ENCODE peak calls at places on chromosomes 12 and 14, in four cellular contexts. One of them, this sample, is unnamed.

GRCh38 chr14:75232597-75232996 is 46.0 kb upstream of the FOS start:
- DNase-seq in H1: no peak
- DNase-seq in HepG2: no peak
- DNase-seq in GM12878: no peak
- DNase-seq in this sample: no peak

GRCh38 chr12:28750946-28751714 is 397.9 kb upstream of the FAR2 start:
- DNase-seq in HepG2: no peak
- DNase-seq in GM12878: no peak
- DNase-seq in H1: no peak
- DNase-seq in this sample: no peak

GRCh38 chr14:22472935-22473854 is 115.8 kb downstream of the DAD1 start:
- DNase-seq in HepG2: peak; percentile 56
- DNase-seq in H1: peak; percentile 66
- DNase-seq in GM12878: no peak
- DNase-seq in this sample: peak; percentile 50

GRCh38 chr14:32203928-32204357 is 874 bp upstream of the RNU6-8 start:
- DNase-seq in HepG2: peak; percentile 31
- DNase-seq in GM12878: no peak
- DNase-seq in H1: no peak
- DNase-seq in this sample: no peak

GRCh38 chr14:71119075-71119474 is 211.8 kb downstream of the PCNX1 start:
- DNase-seq in GM12878: no peak
- DNase-seq in HepG2: no peak
- DNase-seq in H1: no peak
- DNase-seq in this sample: no peak

GRCh38 chr12:12008232-12008850 is 62.4 kb upstream of the BCL2L14 start:
- DNase-seq in GM12878: no peak
- DNase-seq in HepG2: no peak
- DNase-seq in H1: peak; percentile 73
- DNase-seq in this sample: peak; percentile 80

GRCh38 chr14:94953541-94954260 is 183.8 kb upstream of the GSC start:
- DNase-seq in H1: no peak
- DNase-seq in HepG2: no peak
- DNase-seq in GM12878: no peak
- DNase-seq in this sample: no peak

GRCh38 chr14:32417956-32418552 is 89.0 kb downstream of the AKAP6 start:
- DNase-seq in GM12878: no peak
- DNase-seq in HepG2: no peak
- DNase-seq in H1: no peak
- DNase-seq in this sample: no peak

GRCh38 chr14:69636051-69636639 is 24.7 kb downstream of the SUSD6 start:
- DNase-seq in HepG2: no peak
- DNase-seq in H1: no peak
- DNase-seq in GM12878: no peak
- DNase-seq in this sample: no peak

GRCh38 chr12:77122236-77122635 is 56.9 kb upstream of the E2F7 start:
- DNase-seq in H1: no peak
- DNase-seq in GM12878: no peak
- DNase-seq in HepG2: peak; percentile 13
- DNase-seq in this sample: no peak

GRCh38 chr14:20194101-20194500 is 3.4 kb downstream of the OR11G2 start:
- DNase-seq in H1: no peak
- DNase-seq in GM12878: no peak
- DNase-seq in HepG2: no peak
- DNase-seq in this sample: no peak

GRCh38 chr12:75704664-75705063 is 193.3 kb upstream of the KRR1 start:
- DNase-seq in HepG2: no peak
- DNase-seq in GM12878: no peak
- DNase-seq in H1: no peak
- DNase-seq in this sample: no peak

GRCh38 chr12:101891462-101891971 is 14.1 kb downstream of the DRAM1 start:
- DNase-seq in HepG2: peak; percentile 86
- DNase-seq in H1: no peak
- DNase-seq in GM12878: peak; percentile 75
- DNase-seq in this sample: no peak

GRCh38 chr12:90909069-90909676 is 45.8 kb downstream of the CCER1 start:
- DNase-seq in HepG2: peak; percentile 6
- DNase-seq in GM12878: no peak
- DNase-seq in H1: peak; percentile 46
- DNase-seq in this sample: peak; percentile 22

GRCh38 chr12:7118914-7119313 is 9.8 kb downstream of the RBP5 start:
- DNase-seq in GM12878: no peak
- DNase-seq in H1: no peak
- DNase-seq in HepG2: no peak
- DNase-seq in this sample: no peak

GRCh38 chr14:65277027-65277426 is 135.5 kb upstream of the FUT8 start:
- DNase-seq in GM12878: no peak
- DNase-seq in HepG2: no peak
- DNase-seq in H1: no peak
- DNase-seq in this sample: no peak

GRCh38 chr12:23083267-23083666 is 458.3 kb downstream of the ETNK1 start:
- DNase-seq in HepG2: no peak
- DNase-seq in GM12878: no peak
- DNase-seq in H1: no peak
- DNase-seq in this sample: no peak

GRCh38 chr12:48029811-48030650 is 25.8 kb upstream of the COL2A1 start:
- DNase-seq in HepG2: no peak
- DNase-seq in GM12878: no peak
- DNase-seq in H1: no peak
- DNase-seq in this sample: no peak

GRCh38 chr12:3185260-3185870 is 108.2 kb downstream of the TSPAN9 start:
- DNase-seq in H1: no peak
- DNase-seq in GM12878: no peak
- DNase-seq in HepG2: no peak
- DNase-seq in this sample: no peak

GRCh38 chr12:4771172-4771959 is 51.2 kb downstream of the GALNT8 start:
- DNase-seq in GM12878: no peak
- DNase-seq in HepG2: no peak
- DNase-seq in H1: no peak
- DNase-seq in this sample: no peak

GRCh38 chr14:69049675-69050074 is 70.6 kb upstream of the ACTN1 start:
- DNase-seq in GM12878: no peak
- DNase-seq in H1: no peak
- DNase-seq in HepG2: peak; percentile 29
- DNase-seq in this sample: no peak

GRCh38 chr14:63877594-63877993 is 24.8 kb downstream of the SYNE2 start:
- DNase-seq in GM12878: no peak
- DNase-seq in HepG2: no peak
- DNase-seq in H1: no peak
- DNase-seq in this sample: no peak

GRCh38 chr12:117494833-117495714 is 133.6 kb upstream of the NOS1 start:
- DNase-seq in HepG2: peak; percentile 10
- DNase-seq in H1: no peak
- DNase-seq in GM12878: no peak
- DNase-seq in this sample: no peak
- TF ChIP-seq YY1 in HepG2: no peak
- TF ChIP-seq YY1 in H1: no peak
- TF ChIP-seq YY1 in GM12878: no peak
- TF ChIP-seq YY1 in this sample: no peak

DNA sequence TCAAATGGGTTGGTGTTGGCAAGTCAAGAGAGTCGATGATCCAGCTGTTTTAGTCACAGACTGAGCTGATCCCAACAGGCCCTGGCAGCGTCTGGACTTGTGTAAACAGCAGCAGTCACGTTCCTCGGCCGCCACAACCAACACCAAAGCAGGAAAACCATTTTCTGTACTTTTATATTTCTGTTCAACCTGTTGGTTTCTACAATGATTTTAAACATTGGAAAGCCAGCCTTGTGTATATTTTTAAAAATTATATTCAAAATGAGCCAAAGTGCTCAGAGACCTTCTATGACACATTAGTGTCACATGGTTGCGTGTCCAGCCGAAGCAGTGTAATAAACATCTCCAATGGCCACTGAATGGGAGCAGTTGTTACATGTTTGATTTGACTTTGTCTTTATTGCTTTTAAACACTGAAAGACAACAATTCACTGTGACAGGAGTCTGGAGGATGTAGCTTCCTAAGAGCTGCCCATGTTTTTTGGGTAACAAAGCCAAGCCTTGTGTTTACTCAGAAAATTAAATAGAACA is 5.9 kb upstream of the SIVA1 start:
- DNase-seq in HepG2: no peak
- DNase-seq in GM12878: no peak
- DNase-seq in H1: no peak
- DNase-seq in this sample: no peak
- TF ChIP-seq SUZ12 in HepG2: no peak
- TF ChIP-seq SUZ12 in GM12878: no peak
- TF ChIP-seq SUZ12 in H1: no peak
- TF ChIP-seq SUZ12 in this sample: no peak

GRCh38 chr14:101072531-101072930 is 169.0 kb upstream of the RTL1 start:
- DNase-seq in HepG2: no peak
- DNase-seq in GM12878: no peak
- DNase-seq in H1: peak; percentile 45
- DNase-seq in this sample: no peak
- H3K4me1 ChIP-seq in HepG2: no peaks in the 10 kb centered on the region
- H3K4me1 ChIP-seq in GM12878: no peaks in the 10 kb centered on the region
- H3K4me1 ChIP-seq in H1: peaks cover 24% of the 10 kb centered on the region
- H3K4me1 ChIP-seq in this sample: peaks cover 15% of the 10 kb centered on the region

DNA sequence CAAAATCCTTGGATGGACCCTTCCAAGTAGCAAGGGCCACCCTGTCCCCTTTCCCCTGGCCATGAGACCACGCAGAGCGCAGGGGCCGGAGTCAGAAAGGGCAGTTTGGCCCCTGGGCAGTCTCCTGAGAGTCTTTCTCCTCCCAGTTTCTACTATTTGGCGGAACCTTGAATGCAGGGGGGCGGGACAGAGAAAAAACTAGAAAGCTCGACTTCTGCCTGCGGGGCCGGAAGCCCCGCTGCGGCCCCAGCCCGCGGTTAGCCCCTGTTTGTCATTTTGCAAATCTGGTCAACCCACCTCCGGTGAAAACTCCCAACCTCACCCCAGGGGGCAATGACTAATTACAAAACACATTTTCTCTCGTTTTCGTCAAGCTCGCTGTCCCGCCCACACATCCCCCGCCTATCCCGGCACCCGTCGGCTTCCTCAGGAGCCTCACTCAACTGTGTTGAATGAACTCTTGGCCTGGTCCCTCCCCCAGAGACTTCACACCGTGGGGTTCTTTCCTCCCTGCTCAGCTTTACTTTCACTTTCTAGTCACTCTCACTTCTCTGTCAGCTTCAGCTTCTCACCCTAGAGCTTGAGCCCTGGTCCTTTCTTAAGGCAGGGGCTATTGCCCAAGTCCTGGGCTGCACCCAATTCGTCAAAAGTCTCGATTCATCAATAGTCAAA is 66.7 kb downstream of the IRF2BPL start:
- DNase-seq in GM12878: peak; percentile 100
- DNase-seq in H1: peak; percentile 94
- DNase-seq in HepG2: peak; percentile 94
- DNase-seq in this sample: peak; percentile 100
- TF ChIP-seq YY1 in GM12878: peak; percentile 44
- TF ChIP-seq YY1 in H1: no peak
- TF ChIP-seq YY1 in HepG2: no peak
- TF ChIP-seq YY1 in this sample: no peak

GRCh38 chr14:92657457-92658142 is 90.8 kb downstream of the LGMN start:
- DNase-seq in GM12878: no peak
- DNase-seq in H1: no peak
- DNase-seq in HepG2: no peak
- DNase-seq in this sample: no peak
- TF ChIP-seq SUZ12 in GM12878: no peak
- TF ChIP-seq SUZ12 in H1: no peak
- TF ChIP-seq SUZ12 in HepG2: no peak
- TF ChIP-seq SUZ12 in this sample: no peak

GRCh38 chr12:94817695-94818075 is 167.3 kb upstream of the TMCC3 start:
- DNase-seq in H1: no peak
- DNase-seq in HepG2: no peak
- DNase-seq in GM12878: no peak
- DNase-seq in this sample: no peak

GRCh38 chr12:94815958-94816357 is 165.6 kb upstream of the TMCC3 start:
- DNase-seq in GM12878: no peak
- DNase-seq in HepG2: no peak
- DNase-seq in H1: peak; percentile 59
- DNase-seq in this sample: peak; percentile 89

GRCh38 chr12:94813314-94813713 is 163.0 kb upstream of the TMCC3 start:
- DNase-seq in H1: no peak
- DNase-seq in HepG2: no peak
- DNase-seq in GM12878: no peak
- DNase-seq in this sample: no peak

GRCh38 chr12:94815450-94815849 is 165.1 kb upstream of the TMCC3 start:
- DNase-seq in H1: no peak
- DNase-seq in HepG2: no peak
- DNase-seq in GM12878: no peak
- DNase-seq in this sample: no peak

GRCh38 chr12:94818970-94819369 is 168.6 kb upstream of the TMCC3 start:
- DNase-seq in HepG2: no peak
- DNase-seq in GM12878: no peak
- DNase-seq in H1: no peak
- DNase-seq in this sample: no peak
- H3K4me1 ChIP-seq in HepG2: no peaks in the 10 kb centered on the region
- H3K4me1 ChIP-seq in GM12878: peaks cover 56% of the 10 kb centered on the region
- H3K4me1 ChIP-seq in H1: peaks cover 4% of the 10 kb centered on the region
- H3K4me1 ChIP-seq in this sample: no peaks in the 10 kb centered on the region

DNA sequence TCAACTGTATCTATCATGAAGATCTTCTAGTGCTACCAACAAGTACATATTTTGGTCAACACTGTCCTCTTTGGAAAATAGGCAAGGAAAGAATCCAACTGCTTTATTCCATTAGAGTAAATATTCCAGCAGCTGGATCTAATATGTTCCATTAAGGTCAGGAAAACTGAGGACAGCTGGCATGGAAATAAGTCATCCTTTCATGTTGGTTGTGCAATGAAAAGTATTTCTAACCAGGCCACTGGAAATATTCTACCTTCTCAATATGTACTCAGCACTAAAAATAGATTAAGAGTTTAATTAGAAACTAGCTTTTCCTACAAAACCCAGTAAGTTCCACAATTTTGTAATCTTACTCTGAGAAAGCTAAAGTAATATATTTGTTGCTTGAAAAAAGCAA is 19.6 kb downstream of the HIGD1C start:
- DNase-seq in HepG2: no peak
- DNase-seq in H1: no peak
- DNase-seq in GM12878: no peak
- DNase-seq in this sample: no peak
- TF ChIP-seq YY1 in HepG2: no peak
- TF ChIP-seq YY1 in H1: no peak
- TF ChIP-seq YY1 in GM12878: no peak
- TF ChIP-seq YY1 in this sample: no peak

GRCh38 chr14:102042699-102043098 is 44.1 kb downstream of the HSP90AA1 start:
- DNase-seq in H1: no peak
- DNase-seq in HepG2: no peak
- DNase-seq in GM12878: no peak
- DNase-seq in this sample: no peak
- TF ChIP-seq SUZ12 in H1: no peak
- TF ChIP-seq SUZ12 in HepG2: no peak
- TF ChIP-seq SUZ12 in GM12878: no peak
- TF ChIP-seq SUZ12 in this sample: no peak